ENCODE peak calls at places on chromosome 5, in nine cellular contexts. L, G, I, U, S, B, O, W and M are unnamed samples.

GRCh38 chr5:84239509-84239908 is 145.2 kb downstream of the EDIL3 start:
- DNase-seq in L (no peak), G (peak), I (no peak), U (no peak), S (no peak), B (no peak), O (no peak), W (no peak), M (peak)

GRCh38 chr5:136330353-136330913 is 34.9 kb downstream of the TRPC7 start:
- DNase-seq in L (no peak), G (no peak), I (no peak), U (no peak), S (no peak), B (no peak), O (no peak), W (no peak), M (no peak)

GRCh38 chr5:109721741-109722140 is 32.0 kb downstream of the MAN2A1 start:
- DNase-seq in L (no peak), G (no peak), I (no peak), U (no peak), S (no peak), B (no peak), O (no peak), W (no peak), M (no peak)

GRCh38 chr5:35794688-35795375 is 61.9 kb upstream of the IL7R start:
- DNase-seq in L (no peak), G (no peak), I (no peak), U (no peak), S (no peak), B (no peak), O (no peak), W (no peak), M (no peak)

GRCh38 chr5:74647096-74647495 is 6.6 kb upstream of the ENC1 start:
- DNase-seq in L (no peak), G (no peak), I (no peak), U (no peak), S (no peak), B (no peak), O (no peak), W (no peak), M (no peak)

GRCh38 chr5:68099327-68099726 is 116.2 kb upstream of the PIK3R1 start:
- DNase-seq in L (no peak), G (no peak), I (no peak), U (no peak), S (no peak), B (no peak), O (no peak), W (no peak), M (no peak)

GRCh38 chr5:159833088-159833487 is 83.2 kb upstream of the ADRA1B start:
- DNase-seq in L (no peak), G (no peak), I (no peak), U (no peak), S (no peak), B (no peak), O (no peak), W (no peak), M (no peak)

GRCh38 chr5:2732850-2733249 is 18.6 kb downstream of the IRX2 start:
- DNase-seq in L (no peak), G (no peak), I (no peak), U (no peak), S (no peak), B (no peak), O (no peak), W (no peak), M (no peak)

GRCh38 chr5:149799119-149799623 is 69.1 kb downstream of the PPARGC1B start:
- DNase-seq in L (no peak), G (peak), I (peak), U (peak), S (peak), B (peak), O (no peak), W (no peak), M (peak)

GRCh38 chr5:108167174-108167573 is 214.7 kb downstream of the FBXL17 start:
- DNase-seq in L (no peak), G (no peak), I (no peak), U (no peak), S (no peak), B (no peak), O (no peak), W (no peak), M (no peak)

GRCh38 chr5:53323511-53323910 is 156.9 kb upstream of the FST start:
- DNase-seq in L (no peak), G (no peak), I (no peak), U (no peak), S (no peak), B (no peak), O (no peak), W (no peak), M (no peak)

GRCh38 chr5:148730955-148731898 is 76.9 kb upstream of the HTR4 start:
- DNase-seq in L (no peak), G (peak), I (peak), U (peak), S (peak), B (peak), O (peak), W (peak), M (peak)

GRCh38 chr5:83199126-83199525 is 121.8 kb downstream of the XRCC4 start:
- DNase-seq in L (no peak), G (peak), I (no peak), U (no peak), S (no peak), B (no peak), O (no peak), W (no peak), M (no peak)

GRCh38 chr5:165781703-165782102 is 2276.3 kb downstream of the MAT2B start:
- DNase-seq in L (no peak), G (no peak), I (no peak), U (no peak), S (no peak), B (no peak), O (no peak), W (no peak), M (no peak)

GRCh38 chr5:134140530-134141201 is 26.2 kb downstream of the TCF7 start:
- DNase-seq in L (no peak), G (peak), I (peak), U (peak), S (peak), B (peak), O (peak), W (peak), M (peak)

GRCh38 chr5:74934949-74935751 is 69.0 kb upstream of the FAM169A start:
- DNase-seq in L (no peak), G (peak), I (no peak), U (no peak), S (no peak), B (no peak), O (no peak), W (no peak), M (peak)

GRCh38 chr5:61534481-61535267 is 202.6 kb downstream of the ZSWIM6 start:
- DNase-seq in L (no peak), G (no peak), I (no peak), U (no peak), S (no peak), B (no peak), O (no peak), W (no peak), M (no peak)

GRCh38 chr5:38554860-38555259 is 1.6 kb downstream of the LIFR start:
- DNase-seq in L (no peak), G (no peak), I (no peak), U (no peak), S (no peak), B (no peak), O (no peak), W (no peak), M (no peak)
- H3K4me3 ChIP-seq in L (peak), G (peak), I (peak), U (peak), S (no peak), B (no peak), O (peak), W (peak), M (peak)

GRCh38 chr5:54736003-54736797 is 218.6 kb downstream of the SNX18 start:
- DNase-seq in L (no peak), G (no peak), I (no peak), U (no peak), S (peak), B (no peak), O (no peak), W (no peak), M (no peak)

GRCh38 chr5:54739371-54739770 is 221.8 kb downstream of the SNX18 start:
- DNase-seq in L (no peak), G (no peak), I (no peak), U (no peak), S (no peak), B (no peak), O (no peak), W (no peak), M (no peak)

GRCh38 chr5:54738973-54739367 is 221.4 kb downstream of the SNX18 start:
- DNase-seq in L (no peak), G (no peak), I (no peak), U (no peak), S (no peak), B (no peak), O (no peak), W (no peak), M (no peak)

GRCh38 chr5:54740141-54740540 is 222.6 kb downstream of the SNX18 start:
- DNase-seq in L (no peak), G (no peak), I (no peak), U (no peak), S (no peak), B (no peak), O (no peak), W (no peak), M (no peak)

DNA sequence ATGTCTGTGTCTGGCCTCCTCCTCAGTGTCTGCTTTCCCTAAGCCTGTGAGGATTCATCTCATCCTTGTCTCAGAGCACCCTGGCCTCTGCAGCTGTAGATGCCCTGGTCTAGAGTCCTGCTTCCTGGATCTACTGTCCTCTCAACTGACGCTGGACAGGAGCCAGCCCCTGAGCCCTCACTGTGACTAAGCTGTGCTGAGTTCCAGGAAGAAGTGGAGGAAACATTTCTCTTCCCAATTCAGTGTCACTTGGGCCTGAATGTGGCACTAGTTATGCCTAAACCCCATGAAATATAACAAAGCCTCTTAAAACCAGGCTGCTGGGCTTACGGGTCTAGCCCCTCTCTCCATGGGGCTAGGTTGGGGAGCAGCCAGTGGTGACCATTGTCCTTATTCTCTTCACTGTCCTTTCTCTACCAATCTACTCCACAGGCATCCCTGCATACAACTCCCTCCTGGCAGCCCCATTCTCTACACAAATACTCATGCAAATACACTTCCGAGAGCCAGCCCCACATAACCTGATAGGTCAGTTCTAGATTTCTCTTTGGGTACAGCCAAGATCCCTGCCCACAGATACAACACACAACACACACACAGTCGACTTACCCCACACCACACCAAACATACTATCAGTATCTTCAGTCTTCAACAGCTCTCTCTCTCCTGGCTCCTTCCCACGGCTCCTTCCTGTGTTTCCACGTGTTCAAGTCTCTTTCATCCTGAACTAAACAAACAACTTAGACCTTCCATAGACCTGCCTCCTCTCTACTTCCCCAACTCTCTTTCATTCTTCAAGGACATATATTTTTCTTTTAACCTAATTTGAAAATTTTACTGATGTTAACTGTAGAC is 220.8 kb downstream of the SNX18 start:
- DNase-seq in L (peak), G (peak), I (peak), U (no peak), S (peak), B (no peak), O (peak), W (peak), M (peak)
- TF ChIP-seq CTCF in L (no peak), G (no peak), I (no peak), U (no peak), S (no peak), B (no peak), O (no peak), W (no peak), M (no peak)

GRCh38 chr5:132225165-132226032 is 2.3 kb downstream of the P4HA2 start:
- DNase-seq in L (peak), G (peak), I (peak), U (peak), S (no peak), B (no peak), O (peak), W (no peak), M (peak)
- H3K4me3 ChIP-seq in L (no peak), G (no peak), I (peak), U (peak), S (no peak), B (no peak), O (no peak), W (peak), M (peak)

GRCh38 chr5:176660860-176661641 is 13.8 kb downstream of the TSPAN17 start:
- DNase-seq in L (peak), G (peak), I (peak), U (no peak), S (peak), B (peak), O (peak), W (peak), M (peak)
- TF ChIP-seq CTCF in L (peak), G (peak), I (peak), U (peak), S (peak), B (peak), O (peak), W (peak), M (peak)

GRCh38 chr5:142745268-142745667 is 24.9 kb upstream of the ARHGAP26 start:
- DNase-seq in L (no peak), G (no peak), I (no peak), U (no peak), S (no peak), B (no peak), O (no peak), W (no peak), M (no peak)

GRCh38 chr5:142746532-142746931 is 23.6 kb upstream of the ARHGAP26 start:
- DNase-seq in L (no peak), G (no peak), I (no peak), U (no peak), S (no peak), B (no peak), O (no peak), W (no peak), M (no peak)

GRCh38 chr5:142747034-142747433 is 23.1 kb upstream of the ARHGAP26 start:
- DNase-seq in L (no peak), G (peak), I (no peak), U (no peak), S (no peak), B (no peak), O (no peak), W (no peak), M (peak)

GRCh38 chr5:142740903-142741302 is 29.3 kb upstream of the ARHGAP26 start:
- DNase-seq in L (no peak), G (no peak), I (no peak), U (no peak), S (no peak), B (no peak), O (no peak), W (no peak), M (peak)

DNA sequence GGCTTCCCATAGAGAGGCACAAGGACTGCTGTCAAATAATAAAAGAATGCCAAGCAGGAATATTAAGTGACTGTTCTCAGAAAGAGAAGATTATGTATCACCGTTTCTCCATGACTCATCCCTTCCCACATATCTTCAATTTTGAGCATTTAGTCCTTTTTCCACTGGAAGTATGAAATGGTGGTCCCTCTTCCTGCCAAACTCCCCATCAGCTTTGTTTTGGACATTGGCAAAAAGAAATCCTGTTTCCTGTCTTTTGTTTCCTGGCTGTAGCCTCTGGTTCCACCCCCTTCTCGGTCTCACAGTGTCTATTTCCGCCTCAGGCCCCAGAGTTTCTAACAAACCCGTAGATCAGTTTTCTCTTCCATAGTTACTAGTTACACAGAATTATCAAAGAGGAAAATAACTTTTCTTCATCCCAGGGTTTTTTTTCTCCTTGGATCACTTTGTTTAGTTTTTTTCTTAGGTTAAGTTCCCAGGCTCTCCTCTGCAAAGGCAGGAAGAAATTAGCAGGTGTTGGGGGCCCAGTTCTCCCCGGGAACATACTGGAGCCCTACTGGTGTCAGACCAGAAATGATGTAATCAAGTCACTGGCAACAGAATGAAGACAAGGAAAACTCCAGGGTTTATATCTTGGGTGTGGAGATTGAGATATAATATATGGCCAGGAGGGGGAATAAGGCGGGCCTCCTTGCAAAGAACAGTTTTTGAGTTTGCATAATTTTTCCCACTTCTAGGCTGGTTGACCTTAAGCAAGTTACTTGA is 26.3 kb upstream of the ARHGAP26 start:
- DNase-seq in L (no peak), G (peak), I (no peak), U (no peak), S (no peak), B (no peak), O (no peak), W (no peak), M (peak)
- H3K4me3 ChIP-seq in L (no peak), G (no peak), I (no peak), U (no peak), S (no peak), B (no peak), O (no peak), W (no peak), M (no peak)

GRCh38 chr5:24363789-24364534 is 280.8 kb downstream of the CDH10 start:
- DNase-seq in L (no peak), G (no peak), I (no peak), U (no peak), S (no peak), B (no peak), O (no peak), W (no peak), M (no peak)

GRCh38 chr5:24364711-24365110 is 280.1 kb downstream of the CDH10 start:
- DNase-seq in L (no peak), G (no peak), I (no peak), U (no peak), S (no peak), B (no peak), O (no peak), W (no peak), M (no peak)

GRCh38 chr5:24365406-24365805 is 279.4 kb downstream of the CDH10 start:
- DNase-seq in L (no peak), G (no peak), I (no peak), U (no peak), S (no peak), B (no peak), O (no peak), W (no peak), M (no peak)

GRCh38 chr5:24367211-24367610 is 277.6 kb downstream of the CDH10 start:
- DNase-seq in L (no peak), G (no peak), I (no peak), U (no peak), S (no peak), B (no peak), O (no peak), W (no peak), M (no peak)

DNA sequence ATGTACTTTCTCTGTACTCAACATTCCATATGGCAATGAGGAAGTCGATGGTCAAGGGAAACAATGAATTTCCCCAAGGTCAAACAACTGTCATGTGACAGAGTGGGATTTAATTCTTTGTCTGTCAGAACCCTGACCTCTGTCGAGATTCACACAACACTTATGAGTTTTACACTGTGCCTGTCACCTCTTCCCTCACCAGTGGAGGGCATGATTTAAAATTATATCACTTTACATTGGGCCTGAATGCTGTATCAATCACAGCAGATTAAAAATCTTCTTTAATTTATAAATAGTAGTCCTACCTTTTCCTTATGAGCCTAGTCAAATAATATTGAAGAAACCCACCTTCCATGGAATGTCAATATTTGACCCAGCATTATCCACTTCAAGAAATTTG is 276.7 kb downstream of the CDH10 start:
- DNase-seq in L (no peak), G (no peak), I (no peak), U (no peak), S (no peak), B (no peak), O (no peak), W (no peak), M (no peak)
- TF ChIP-seq CTCF in L (no peak), G (no peak), I (no peak), U (no peak), S (no peak), B (no peak), O (no peak), W (no peak), M (no peak)

GRCh38 chr5:179325296-179326031 is 19.8 kb downstream of the ADAMTS2 start:
- DNase-seq in L (peak), G (no peak), I (peak), U (no peak), S (no peak), B (no peak), O (peak), W (peak), M (no peak)

GRCh38 chr5:179328291-179328690 is 17.0 kb downstream of the ADAMTS2 start:
- DNase-seq in L (no peak), G (no peak), I (no peak), U (no peak), S (no peak), B (no peak), O (peak), W (peak), M (no peak)

GRCh38 chr5:179327026-179327735 is 18.1 kb downstream of the ADAMTS2 start:
- DNase-seq in L (no peak), G (no peak), I (peak), U (no peak), S (no peak), B (no peak), O (peak), W (peak), M (no peak)

GRCh38 chr5:179324760-179325295 is 20.4 kb downstream of the ADAMTS2 start:
- DNase-seq in L (peak), G (no peak), I (peak), U (no peak), S (no peak), B (no peak), O (peak), W (no peak), M (no peak)

DNA sequence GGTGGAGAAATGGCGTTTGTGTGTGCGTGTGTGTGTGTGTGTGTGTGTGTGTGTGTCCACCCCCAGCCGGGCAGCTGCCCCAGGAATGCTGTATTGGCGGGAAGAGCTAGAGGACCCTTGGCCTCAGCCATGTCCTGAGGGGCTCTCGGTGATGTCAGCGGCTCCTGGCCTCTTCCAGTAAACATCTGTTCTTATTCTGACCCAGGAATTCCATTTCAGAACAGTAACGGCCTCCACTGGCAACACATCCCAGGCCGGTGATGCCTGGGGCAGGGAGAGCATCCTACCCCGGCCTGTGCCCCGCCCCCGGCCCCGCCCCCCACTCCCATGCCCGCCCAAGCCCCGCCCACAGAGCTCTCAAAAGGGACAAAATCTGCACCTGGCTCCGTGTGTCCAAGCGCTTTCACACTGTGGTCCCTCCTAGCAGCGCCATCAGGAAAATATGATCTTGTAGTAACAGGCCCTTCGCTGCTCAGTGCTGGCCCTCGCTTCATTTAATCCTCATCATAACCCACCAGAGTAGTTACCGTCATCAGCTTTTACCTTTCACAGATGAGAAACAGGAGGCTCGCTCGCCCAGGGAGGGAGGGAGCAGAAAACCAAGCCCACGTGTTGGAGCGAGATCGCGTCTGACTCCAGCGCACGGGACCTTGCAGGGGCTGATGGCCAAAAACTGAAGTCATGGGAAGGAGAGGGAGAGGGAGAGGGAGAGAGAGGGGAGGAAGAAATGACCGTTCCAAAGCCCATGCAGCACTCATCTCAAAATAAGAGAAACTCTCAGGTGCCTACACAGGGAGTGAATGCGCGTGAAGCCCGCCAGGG is 18.9 kb downstream of the ADAMTS2 start:
- DNase-seq in L (peak), G (peak), I (peak), U (no peak), S (peak), B (no peak), O (peak), W (peak), M (peak)
- H3K4me3 ChIP-seq in L (no peak), G (no peak), I (no peak), U (no peak), S (no peak), B (no peak), O (peak), W (no peak), M (peak)